ENCODE peak calls at places on chromosomes 13 and 19, in five cellular contexts. One of them, this sample, is unnamed.

GRCh38 chr19:2578911-2579677 is 103.2 kb downstream of the GADD45B start:
- DNase-seq in H1: peak
- DNase-seq in GM12891: no peak
- DNase-seq in HepG2: peak
- DNase-seq in GM12878: no peak
- DNase-seq in this sample: no peak

GRCh38 chr13:57624565-57625435 is 6.7 kb upstream of the PCDH17 start:
- DNase-seq in H1: no peak
- DNase-seq in GM12891: no peak
- DNase-seq in HepG2: peak
- DNase-seq in GM12878: no peak
- DNase-seq in this sample: no peak

GRCh38 chr19:925912-926594 is at the start of gene ARID3A:
- DNase-seq in H1: no peak
- DNase-seq in GM12891: no peak
- DNase-seq in HepG2: no peak
- DNase-seq in GM12878: no peak
- DNase-seq in this sample: peak

GRCh38 chr13:27183561-27184147 is 12.0 kb upstream of the USP12 start:
- DNase-seq in H1: no peak
- DNase-seq in GM12891: no peak
- DNase-seq in HepG2: no peak
- DNase-seq in GM12878: no peak
- DNase-seq in this sample: no peak

GRCh38 chr13:110628477-110628793 is 13.1 kb downstream of the NAXD start:
- DNase-seq in H1: no peak
- DNase-seq in GM12891: no peak
- DNase-seq in HepG2: no peak
- DNase-seq in GM12878: no peak
- DNase-seq in this sample: no peak

GRCh38 chr19:34963531-34964406 is at the start of gene ZNF792:
- DNase-seq in H1: peak
- DNase-seq in GM12891: peak
- DNase-seq in HepG2: peak
- DNase-seq in GM12878: no peak
- DNase-seq in this sample: peak

GRCh38 chr13:50197705-50198104 is 182.5 kb downstream of the KCNRG start:
- DNase-seq in H1: no peak
- DNase-seq in GM12891: no peak
- DNase-seq in HepG2: no peak
- DNase-seq in GM12878: no peak
- DNase-seq in this sample: no peak

GRCh38 chr13:111489301-111489700 is 168.9 kb downstream of the TEX29 start:
- DNase-seq in H1: no peak
- DNase-seq in GM12891: no peak
- DNase-seq in HepG2: no peak
- DNase-seq in GM12878: no peak
- DNase-seq in this sample: no peak

GRCh38 chr19:49387936-49388372 is at the start of gene KASH5:
- DNase-seq in H1: no peak
- DNase-seq in GM12891: peak
- DNase-seq in HepG2: no peak
- DNase-seq in GM12878: no peak
- DNase-seq in this sample: no peak

GRCh38 chr13:98372886-98373285 is 195.8 kb upstream of the RNF113B start:
- DNase-seq in H1: no peak
- DNase-seq in GM12891: no peak
- DNase-seq in HepG2: no peak
- DNase-seq in GM12878: no peak
- DNase-seq in this sample: no peak

GRCh38 chr13:51070005-51070649 is 40.9 kb downstream of the C13orf42 start:
- DNase-seq in H1: peak
- DNase-seq in GM12891: peak
- DNase-seq in HepG2: peak
- DNase-seq in GM12878: peak
- DNase-seq in this sample: peak

GRCh38 chr19:33622505-33622808 is 704 bp downstream of the CHST8 start:
- DNase-seq in H1: no peak
- DNase-seq in GM12891: no peak
- DNase-seq in HepG2: no peak
- DNase-seq in GM12878: no peak
- DNase-seq in this sample: no peak

GRCh38 chr19:41575998-41576397 is at the start of gene CEACAM21:
- DNase-seq in H1: no peak
- DNase-seq in GM12891: peak
- DNase-seq in HepG2: no peak
- DNase-seq in GM12878: no peak
- DNase-seq in this sample: peak

GRCh38 chr19:30036154-30037129 is 94.4 kb downstream of the URI1 start:
- DNase-seq in H1: no peak
- DNase-seq in GM12891: no peak
- DNase-seq in HepG2: no peak
- DNase-seq in GM12878: no peak
- DNase-seq in this sample: no peak

GRCh38 chr13:100721885-100722512 is 47.4 kb upstream of the TMTC4 start:
- DNase-seq in H1: no peak
- DNase-seq in GM12891: peak
- DNase-seq in HepG2: peak
- DNase-seq in GM12878: no peak
- DNase-seq in this sample: peak

GRCh38 chr13:37540228-37540627 is 58.3 kb downstream of the POSTN start:
- DNase-seq in H1: no peak
- DNase-seq in GM12891: no peak
- DNase-seq in HepG2: no peak
- DNase-seq in GM12878: no peak
- DNase-seq in this sample: no peak

GRCh38 chr19:45774765-45775164 is 5.7 kb upstream of the SIX5 start:
- DNase-seq in H1: peak
- DNase-seq in GM12891: no peak
- DNase-seq in HepG2: peak
- DNase-seq in GM12878: no peak
- DNase-seq in this sample: no peak

GRCh38 chr19:19053508-19054314 is 10.1 kb upstream of the SLC25A42 start:
- DNase-seq in H1: peak
- DNase-seq in GM12891: peak
- DNase-seq in HepG2: peak
- DNase-seq in GM12878: no peak
- DNase-seq in this sample: peak

GRCh38 chr19:42250666-42251531 is 4.0 kb downstream of the ERF start:
- DNase-seq in H1: no peak
- DNase-seq in GM12891: no peak
- DNase-seq in HepG2: no peak
- DNase-seq in GM12878: no peak
- DNase-seq in this sample: no peak

GRCh38 chr13:30371649-30372265 is 50.5 kb upstream of the UBE2L5 start:
- DNase-seq in H1: no peak
- DNase-seq in GM12891: peak
- DNase-seq in HepG2: peak
- DNase-seq in GM12878: peak
- DNase-seq in this sample: peak

GRCh38 chr19:38661996-38662395 is 14.5 kb downstream of the ACTN4 start:
- DNase-seq in H1: no peak
- DNase-seq in GM12891: no peak
- DNase-seq in HepG2: no peak
- DNase-seq in GM12878: no peak
- DNase-seq in this sample: no peak
- TF ChIP-seq POLR2A in H1: no peak
- TF ChIP-seq POLR2A in GM12891: no peak
- TF ChIP-seq POLR2A in HepG2: no peak
- TF ChIP-seq POLR2A in GM12878: no peak
- TF ChIP-seq POLR2A in this sample: no peak

GRCh38 chr13:95246292-95247082 is 54.8 kb downstream of the ABCC4 start:
- DNase-seq in H1: no peak
- DNase-seq in GM12891: no peak
- DNase-seq in HepG2: no peak
- DNase-seq in GM12878: no peak
- DNase-seq in this sample: no peak
- TF ChIP-seq POLR2AphosphoS5 in H1: no peak
- TF ChIP-seq POLR2AphosphoS5 in GM12891: no peak
- TF ChIP-seq POLR2AphosphoS5 in HepG2: no peak
- TF ChIP-seq POLR2AphosphoS5 in GM12878: no peak
- TF ChIP-seq POLR2AphosphoS5 in this sample: no peak

DNA sequence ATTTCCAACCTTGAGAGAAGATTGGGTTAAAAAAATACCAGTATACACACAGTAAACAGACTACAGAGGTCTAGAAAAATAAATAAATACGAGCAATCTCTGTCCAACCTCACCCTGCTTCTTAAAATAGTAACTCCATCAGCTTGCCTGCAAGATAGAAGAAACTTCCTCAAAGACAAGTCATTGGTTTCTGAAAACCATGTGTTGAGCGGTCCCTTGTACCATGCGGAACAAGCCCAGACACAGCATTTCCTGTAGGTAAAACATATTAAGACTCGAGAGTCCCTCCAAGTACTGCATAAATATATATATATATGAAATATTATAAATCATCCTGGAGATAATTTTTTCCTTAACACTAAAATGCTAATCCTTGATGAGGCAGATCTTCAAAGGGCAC is 157.4 kb downstream of the MZT1 start:
- DNase-seq in H1: no peak
- DNase-seq in GM12891: no peak
- DNase-seq in HepG2: no peak
- DNase-seq in GM12878: no peak
- DNase-seq in this sample: no peak
- TF ChIP-seq TAF1 in H1: no peak
- TF ChIP-seq TAF1 in GM12891: no peak
- TF ChIP-seq TAF1 in HepG2: no peak
- TF ChIP-seq TAF1 in GM12878: no peak
- TF ChIP-seq TAF1 in this sample: no peak

GRCh38 chr19:9785367-9786331 is 17.1 kb upstream of the ZNF846 start:
- DNase-seq in H1: peak
- DNase-seq in GM12891: peak
- DNase-seq in HepG2: peak
- DNase-seq in GM12878: peak
- DNase-seq in this sample: peak
- TF ChIP-seq POLR2A in H1: peak
- TF ChIP-seq POLR2A in GM12891: no peak
- TF ChIP-seq POLR2A in HepG2: peak
- TF ChIP-seq POLR2A in GM12878: peak
- TF ChIP-seq POLR2A in this sample: peak

This sample was measured in GM12892.